ENCODE peak calls at places on chromosomes 6 and 20, in five cellular contexts. One of them, this sample, is unnamed.

GRCh38 chr20:63702751-63703470 is 4.9 kb downstream of the ARFRP1 start:
- DNase-seq in naive thymus-derived CD4-positive, alpha-beta T cell: no peak
- DNase-seq in Peyer's patch: no peak
- DNase-seq in lung: no peak
- DNase-seq in hepatocyte: no peak
- DNase-seq in this sample: no peak

GRCh38 chr6:104182811-104183210 is 676.9 kb downstream of the HACE1 start:
- DNase-seq in naive thymus-derived CD4-positive, alpha-beta T cell: no peak
- DNase-seq in Peyer's patch: no peak
- DNase-seq in lung: no peak
- DNase-seq in hepatocyte: peak; percentile 9
- DNase-seq in this sample: no peak

GRCh38 chr20:41717464-41717863 is 99.3 kb upstream of the CHD6 start:
- DNase-seq in naive thymus-derived CD4-positive, alpha-beta T cell: no peak
- DNase-seq in Peyer's patch: no peak
- DNase-seq in lung: no peak
- DNase-seq in hepatocyte: peak; percentile 44
- DNase-seq in this sample: no peak

GRCh38 chr6:133548409-133548808 is 307.3 kb downstream of the EYA4 start:
- DNase-seq in naive thymus-derived CD4-positive, alpha-beta T cell: no peak
- DNase-seq in Peyer's patch: no peak
- DNase-seq in lung: peak; percentile 55
- DNase-seq in hepatocyte: peak; percentile 46
- DNase-seq in this sample: no peak

GRCh38 chr6:36807750-36808149 is 31.5 kb downstream of the CPNE5 start:
- DNase-seq in naive thymus-derived CD4-positive, alpha-beta T cell: no peak
- DNase-seq in Peyer's patch: no peak
- DNase-seq in lung: no peak
- DNase-seq in hepatocyte: no peak
- DNase-seq in this sample: no peak

GRCh38 chr6:24524801-24525200 is 30.0 kb downstream of the ALDH5A1 start:
- DNase-seq in naive thymus-derived CD4-positive, alpha-beta T cell: peak; percentile 21
- DNase-seq in Peyer's patch: no peak
- DNase-seq in lung: no peak
- DNase-seq in hepatocyte: peak; percentile 56
- DNase-seq in this sample: no peak

GRCh38 chr6:6678185-6678671 is 89.7 kb downstream of the LY86 start:
- DNase-seq in naive thymus-derived CD4-positive, alpha-beta T cell: no peak
- DNase-seq in Peyer's patch: peak; percentile 72
- DNase-seq in lung: no peak
- DNase-seq in hepatocyte: peak; percentile 74
- DNase-seq in this sample: no peak

GRCh38 chr6:107355659-107356058 is 103.7 kb downstream of the PDSS2 start:
- DNase-seq in naive thymus-derived CD4-positive, alpha-beta T cell: no peak
- DNase-seq in Peyer's patch: no peak
- DNase-seq in lung: no peak
- DNase-seq in hepatocyte: no peak
- DNase-seq in this sample: no peak

GRCh38 chr6:136614994-136615393 is 64.8 kb upstream of the MAP7 start:
- DNase-seq in naive thymus-derived CD4-positive, alpha-beta T cell: no peak
- DNase-seq in Peyer's patch: no peak
- DNase-seq in lung: no peak
- DNase-seq in hepatocyte: no peak
- DNase-seq in this sample: no peak

GRCh38 chr20:22074635-22075034 is 369.2 kb downstream of the PAX1 start:
- DNase-seq in naive thymus-derived CD4-positive, alpha-beta T cell: no peak
- DNase-seq in Peyer's patch: no peak
- DNase-seq in lung: no peak
- DNase-seq in hepatocyte: no peak
- DNase-seq in this sample: no peak

GRCh38 chr6:110880651-110881050 is 6.1 kb downstream of the AMD1 start:
- DNase-seq in naive thymus-derived CD4-positive, alpha-beta T cell: no peak
- DNase-seq in Peyer's patch: no peak
- DNase-seq in lung: no peak
- DNase-seq in hepatocyte: no peak
- DNase-seq in this sample: no peak
- H3K4me1 ChIP-seq in naive thymus-derived CD4-positive, alpha-beta T cell: peaks cover 71% of the 10 kb centered on the region
- H3K4me1 ChIP-seq in Peyer's patch: peaks cover 30% of the 10 kb centered on the region
- H3K4me1 ChIP-seq in lung: peaks cover 26% of the 10 kb centered on the region
- H3K4me1 ChIP-seq in hepatocyte: peaks cover 40% of the 10 kb centered on the region
- H3K4me1 ChIP-seq in this sample: peaks cover 86% of the 10 kb centered on the region

GRCh38 chr6:137872071-137872470 is 5.0 kb downstream of the TNFAIP3 start:
- DNase-seq in naive thymus-derived CD4-positive, alpha-beta T cell: no peak
- DNase-seq in Peyer's patch: no peak
- DNase-seq in lung: no peak
- DNase-seq in hepatocyte: no peak
- DNase-seq in this sample: no peak

GRCh38 chr6:137870286-137870685 is 3.2 kb downstream of the TNFAIP3 start:
- DNase-seq in naive thymus-derived CD4-positive, alpha-beta T cell: no peak
- DNase-seq in Peyer's patch: no peak
- DNase-seq in lung: no peak
- DNase-seq in hepatocyte: no peak
- DNase-seq in this sample: no peak

GRCh38 chr6:137869781-137870180 is 2.7 kb downstream of the TNFAIP3 start:
- DNase-seq in naive thymus-derived CD4-positive, alpha-beta T cell: peak; percentile 21
- DNase-seq in Peyer's patch: no peak
- DNase-seq in lung: no peak
- DNase-seq in hepatocyte: no peak
- DNase-seq in this sample: no peak

GRCh38 chr6:137870744-137871247 is 3.7 kb downstream of the TNFAIP3 start:
- DNase-seq in naive thymus-derived CD4-positive, alpha-beta T cell: peak; percentile 39
- DNase-seq in Peyer's patch: peak; percentile 62
- DNase-seq in lung: no peak
- DNase-seq in hepatocyte: no peak
- DNase-seq in this sample: no peak

GRCh38 chr6:137871299-137871698 is 4.2 kb downstream of the TNFAIP3 start:
- DNase-seq in naive thymus-derived CD4-positive, alpha-beta T cell: no peak
- DNase-seq in Peyer's patch: peak; percentile 64
- DNase-seq in lung: no peak
- DNase-seq in hepatocyte: no peak
- DNase-seq in this sample: no peak
- H3K4me1 ChIP-seq in naive thymus-derived CD4-positive, alpha-beta T cell: peaks cover 51% of the 10 kb centered on the region
- H3K4me1 ChIP-seq in Peyer's patch: peaks cover 29% of the 10 kb centered on the region
- H3K4me1 ChIP-seq in lung: peaks cover 7% of the 10 kb centered on the region
- H3K4me1 ChIP-seq in hepatocyte: peaks cover 6% of the 10 kb centered on the region
- H3K4me1 ChIP-seq in this sample: peaks cover 51% of the 10 kb centered on the region

GRCh38 chr20:3935956-3936340 is 46.8 kb downstream of the PANK2 start:
- DNase-seq in naive thymus-derived CD4-positive, alpha-beta T cell: no peak
- DNase-seq in Peyer's patch: no peak
- DNase-seq in lung: no peak
- DNase-seq in hepatocyte: no peak
- DNase-seq in this sample: no peak
- H3K4me1 ChIP-seq in naive thymus-derived CD4-positive, alpha-beta T cell: peaks cover 15% of the 10 kb centered on the region
- H3K4me1 ChIP-seq in Peyer's patch: no peaks in the 10 kb centered on the region
- H3K4me1 ChIP-seq in lung: peaks cover 11% of the 10 kb centered on the region
- H3K4me1 ChIP-seq in hepatocyte: peaks cover 6% of the 10 kb centered on the region
- H3K4me1 ChIP-seq in this sample: peaks cover 48% of the 10 kb centered on the region

GRCh38 chr6:30683137-30683979 is 3.1 kb downstream of the PPP1R18 start:
- DNase-seq in naive thymus-derived CD4-positive, alpha-beta T cell: no peak
- DNase-seq in Peyer's patch: no peak
- DNase-seq in lung: no peak
- DNase-seq in hepatocyte: no peak
- DNase-seq in this sample: no peak
- H3K4me1 ChIP-seq in naive thymus-derived CD4-positive, alpha-beta T cell: peaks cover 13% of the 10 kb centered on the region
- H3K4me1 ChIP-seq in Peyer's patch: peaks cover 24% of the 10 kb centered on the region
- H3K4me1 ChIP-seq in lung: no peaks in the 10 kb centered on the region
- H3K4me1 ChIP-seq in hepatocyte: peaks cover 46% of the 10 kb centered on the region
- H3K4me1 ChIP-seq in this sample: peaks cover 83% of the 10 kb centered on the region

GRCh38 chr6:111601875-111602274 is 3.8 kb downstream of the TRAF3IP2 start:
- DNase-seq in naive thymus-derived CD4-positive, alpha-beta T cell: no peak
- DNase-seq in Peyer's patch: peak; percentile 59
- DNase-seq in lung: no peak
- DNase-seq in hepatocyte: peak; percentile 57
- DNase-seq in this sample: peak; percentile 78
- H3K4me1 ChIP-seq in naive thymus-derived CD4-positive, alpha-beta T cell: peaks cover 19% of the 10 kb centered on the region
- H3K4me1 ChIP-seq in Peyer's patch: peaks cover 22% of the 10 kb centered on the region
- H3K4me1 ChIP-seq in lung: peaks cover 32% of the 10 kb centered on the region
- H3K4me1 ChIP-seq in hepatocyte: peaks cover 57% of the 10 kb centered on the region
- H3K4me1 ChIP-seq in this sample: no peaks in the 10 kb centered on the region

GRCh38 chr6:157983439-157984119 is 1.9 kb downstream of the SYNJ2 start:
- DNase-seq in naive thymus-derived CD4-positive, alpha-beta T cell: no peak
- DNase-seq in Peyer's patch: no peak
- DNase-seq in lung: no peak
- DNase-seq in hepatocyte: no peak
- DNase-seq in this sample: no peak
- H3K4me1 ChIP-seq in naive thymus-derived CD4-positive, alpha-beta T cell: peaks cover 45% of the 10 kb centered on the region
- H3K4me1 ChIP-seq in Peyer's patch: no peaks in the 10 kb centered on the region
- H3K4me1 ChIP-seq in lung: peaks cover 7% of the 10 kb centered on the region
- H3K4me1 ChIP-seq in hepatocyte: peaks cover 29% of the 10 kb centered on the region
- H3K4me1 ChIP-seq in this sample: no peaks in the 10 kb centered on the region

This sample was measured in right atrium auricular region.